ENCODE peak calls at places on chromosomes 16 and 17, in six cellular contexts. L is heart right ventricle, E is testis, A is IMR-90, B is stomach, X is thoracic aorta. U is an unnamed sample.
A peak's percentile ranks its signal among the peaks of the same experiment; 100 is the strongest.

GRCh38 chr17:8412089-8412488 is 14.5 kb upstream of the RNF222 start:
- DNase-seq in B (no peak), X (no peak), L (no peak), E (no peak), A (no peak), U (no peak)

GRCh38 chr17:32870027-32870670 is 6.8 kb downstream of the MYO1D start:
- DNase-seq in E (no peak), B (no peak), L (no peak), A (no peak), X (no peak), U (no peak)

GRCh38 chr17:50133028-50133768 is 3.2 kb upstream of the SAMD14 start:
- DNase-seq in X (no peak), L (no peak), B (no peak), A (peak; percentile 55), E (no peak), U (no peak)

GRCh38 chr17:30922235-30922993 is 669 bp downstream of the ADAP2 start:
- DNase-seq in E (no peak), B (no peak), X (no peak), L (peak; percentile 23), A (no peak), U (peak; percentile 60)

GRCh38 chr16:87897563-87898505 is 28.5 kb upstream of the SLC7A5 start:
- DNase-seq in X (no peak), E (no peak), A (no peak), L (no peak), B (no peak), U (no peak)

GRCh38 chr16:79359082-79359481 is 241.5 kb downstream of the MAF start:
- DNase-seq in A (no peak), B (no peak), X (no peak), L (no peak), E (no peak), U (no peak)

GRCh38 chr16:30335598-30336474 is 19.3 kb downstream of the CD2BP2 start:
- DNase-seq in E (peak; percentile 67), X (no peak), A (no peak), B (no peak), L (no peak), U (no peak)

GRCh38 chr16:50207652-50208051 is 54.5 kb downstream of the TENT4B start:
- DNase-seq in A (peak; percentile 72), L (no peak), B (no peak), X (no peak), E (no peak), U (no peak)

GRCh38 chr17:78128616-78129384 is at the start of gene TMC6:
- DNase-seq in E (no peak), X (no peak), B (peak; percentile 74), A (no peak), L (peak; percentile 64), U (peak; percentile 88)

GRCh38 chr17:76378548-76379274 is 5.7 kb upstream of the SPHK1 start:
- DNase-seq in A (no peak), L (no peak), B (no peak), X (no peak), E (no peak), U (no peak)

GRCh38 chr17:37700881-37701280 is 44.0 kb downstream of the HNF1B start:
- DNase-seq in A (peak; percentile 36), L (peak; percentile 26), B (no peak), E (no peak), X (no peak), U (no peak)

GRCh38 chr17:74085434-74085833 is 118.0 kb upstream of the RPL38 start:
- DNase-seq in X (no peak), A (no peak), L (no peak), B (no peak), E (no peak), U (no peak)

GRCh38 chr16:56245197-56245596 is 53.9 kb downstream of the GNAO1 start:
- DNase-seq in X (no peak), A (peak; percentile 8), E (no peak), L (no peak), B (no peak), U (no peak)

GRCh38 chr17:65022137-65022536 is 34.4 kb downstream of the GNA13 start:
- DNase-seq in X (no peak), L (no peak), B (no peak), E (no peak), A (no peak), U (no peak)

GRCh38 chr17:63249256-63250006 is 196.7 kb downstream of the CYB561 start:
- DNase-seq in X (no peak), L (no peak), A (peak; percentile 42), E (no peak), B (no peak), U (no peak)

GRCh38 chr17:6073620-6074019 is 3.4 kb downstream of the WSCD1 start:
- DNase-seq in X (no peak), B (no peak), L (no peak), A (no peak), E (no peak), U (no peak)

GRCh38 chr17:13398091-13398490 is 203.6 kb downstream of the HS3ST3A1 start:
- DNase-seq in E (no peak), L (no peak), B (no peak), X (no peak), A (no peak), U (no peak)

GRCh38 chr17:42779942-42780815 is at the start of gene WNK4:
- DNase-seq in L (no peak), E (no peak), B (peak; percentile 35), A (no peak), X (no peak), U (peak; percentile 83)

GRCh38 chr16:57807968-57808528 is 5.8 kb upstream of the KIFC3 start:
- DNase-seq in X (no peak), B (peak; percentile 92), L (peak; percentile 77), E (peak; percentile 89), A (peak; percentile 91), U (peak; percentile 86)

GRCh38 chr17:28724500-28725165 is 1.4 kb downstream of the TLCD1 start:
- DNase-seq in L (no peak), E (no peak), B (no peak), A (no peak), X (no peak), U (no peak)

GRCh38 chr16:82983390-82983789 is 356.6 kb downstream of the CDH13 start:
- DNase-seq in E (no peak), L (no peak), X (no peak), B (no peak), A (no peak), U (no peak)

GRCh38 chr16:82990155-82990554 is 363.4 kb downstream of the CDH13 start:
- DNase-seq in X (no peak), L (no peak), B (no peak), E (no peak), A (peak; percentile 83), U (no peak)

GRCh38 chr16:82991941-82992675 is 365.3 kb downstream of the CDH13 start:
- DNase-seq in L (no peak), X (no peak), E (no peak), A (no peak), B (no peak), U (no peak)

GRCh38 chr16:82991435-82991834 is 364.7 kb downstream of the CDH13 start:
- DNase-seq in X (no peak), B (no peak), A (no peak), L (no peak), E (no peak), U (peak; percentile 65)

DNA sequence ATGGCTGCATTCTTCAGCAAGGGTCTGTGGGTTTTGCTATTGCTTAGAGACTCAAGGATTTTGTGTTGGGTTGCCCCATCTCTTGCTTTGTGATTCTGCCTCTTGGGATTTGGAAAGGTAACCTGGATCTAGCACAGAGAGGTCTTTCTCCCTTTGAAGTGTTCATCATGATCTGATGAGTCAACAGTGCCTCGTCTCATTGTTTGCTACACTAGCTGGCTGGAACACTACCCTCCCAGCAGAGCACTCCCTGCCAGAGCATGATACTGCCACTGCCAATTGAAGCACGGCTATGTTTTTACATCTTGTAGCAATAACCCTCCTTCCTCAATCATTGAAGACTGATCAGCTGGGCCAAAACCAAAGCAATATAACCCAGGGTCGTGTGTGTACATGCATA is 361.0 kb downstream of the CDH13 start:
- DNase-seq in X (no peak), E (no peak), B (no peak), L (no peak), A (peak; percentile 19), U (no peak)
- H3K9me3 ChIP-seq in X (no peaks in the 10 kb centered on the region), E (no peaks in the 10 kb centered on the region), B (no peaks in the 10 kb centered on the region), L (no peaks in the 10 kb centered on the region), A (no peaks in the 10 kb centered on the region), U (no peaks in the 10 kb centered on the region)

GRCh38 chr17:15981208-15981607 is 18.3 kb downstream of the ZSWIM7 start:
- DNase-seq in E (no peak), A (no peak), B (no peak), L (no peak), X (no peak), U (peak; percentile 43)
- H3K4me1 ChIP-seq in E (no peaks in the 10 kb centered on the region), A (peaks cover 2% of the 10 kb centered on the region), B (no peaks in the 10 kb centered on the region), L (no peaks in the 10 kb centered on the region), X (no peaks in the 10 kb centered on the region), U (peaks cover 25% of the 10 kb centered on the region)

GRCh38 chr17:1122681-1123396 is 56.9 kb downstream of the ABR start:
- DNase-seq in B (peak; percentile 93), E (peak; percentile 85), A (peak; percentile 58), X (no peak), L (peak; percentile 90), U (peak; percentile 96)
- TF ChIP-seq CTCF in B (peak; percentile 60), E (peak; percentile 85), A (peak; percentile 92), X (peak; percentile 97), L (peak; percentile 92), U (peak; percentile 84)

DNA sequence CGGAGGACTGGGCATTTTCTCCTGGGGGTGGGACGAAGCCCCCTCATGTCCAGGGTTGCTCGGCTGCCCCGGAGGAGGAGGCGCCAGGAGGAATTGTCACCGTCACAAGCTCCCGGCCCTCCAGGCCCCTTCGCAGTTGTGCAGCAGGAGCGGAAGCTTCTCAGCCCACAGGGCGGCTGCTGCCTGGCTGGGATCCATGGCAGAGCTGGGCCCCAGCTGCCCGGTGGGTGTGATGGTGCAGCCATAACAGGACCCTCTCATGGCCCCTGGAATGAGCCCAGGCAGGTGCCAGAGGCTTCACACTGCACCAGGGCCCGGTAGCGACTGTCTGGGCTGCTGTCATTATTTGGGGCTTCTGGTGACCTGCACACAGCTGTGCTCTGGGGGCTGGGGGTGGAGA is 54.9 kb upstream of the GNG13 start:
- DNase-seq in X (no peak), B (no peak), E (no peak), L (no peak), A (no peak), U (no peak)
- H3K9me3 ChIP-seq in X (no peaks in the 10 kb centered on the region), B (no peaks in the 10 kb centered on the region), E (no peaks in the 10 kb centered on the region), L (peaks cover 4% of the 10 kb centered on the region), A (peaks cover 20% of the 10 kb centered on the region), U (no peaks in the 10 kb centered on the region)

GRCh38 chr16:9116141-9116540 is 24.7 kb downstream of the HAPSTR1 start:
- DNase-seq in L (no peak), B (no peak), A (no peak), X (no peak), E (no peak), U (no peak)

GRCh38 chr16:9114842-9115241 is 23.4 kb downstream of the HAPSTR1 start:
- DNase-seq in B (no peak), L (no peak), E (no peak), X (no peak), A (no peak), U (no peak)

GRCh38 chr16:9113707-9114106 is 22.3 kb downstream of the HAPSTR1 start:
- DNase-seq in B (no peak), A (no peak), L (no peak), E (no peak), X (no peak), U (no peak)

GRCh38 chr16:9114112-9114511 is 22.7 kb downstream of the HAPSTR1 start:
- DNase-seq in L (no peak), X (no peak), A (no peak), B (no peak), E (no peak), U (no peak)

GRCh38 chr16:9115277-9115676 is 23.8 kb downstream of the HAPSTR1 start:
- DNase-seq in X (no peak), E (no peak), B (no peak), L (no peak), A (peak; percentile 61), U (no peak)
- H3K4me1 ChIP-seq in X (peaks cover 86% of the 10 kb centered on the region), E (peaks cover 20% of the 10 kb centered on the region), B (peaks cover 48% of the 10 kb centered on the region), L (peaks cover 65% of the 10 kb centered on the region), A (peaks cover 19% of the 10 kb centered on the region), U (peaks cover 24% of the 10 kb centered on the region)

GRCh38 chr16:85104147-85104546 is 8.1 kb downstream of the CIBAR2 start:
- DNase-seq in X (no peak), E (no peak), L (no peak), A (no peak), B (no peak), U (no peak)
- TF ChIP-seq CTCF in X (no peak), E (no peak), L (no peak), A (no peak), B (no peak), U (no peak)

U was measured in mucosa of descending colon.